ENCODE peak calls at places on chromosomes 2 and 18, in four cellular contexts. One of them, this sample, is unnamed. For H3K4me1, the result is how much of the 10 kb centered on the place peaks cover.

GRCh38 chr2:53422979-53423378 is 344.6 kb upstream of the CHAC2 start:
- DNase-seq in cardiac muscle cell: peak
- DNase-seq in heart left ventricle: no peak
- DNase-seq in left ventricle myocardium inferior: no peak
- DNase-seq in this sample: peak

GRCh38 chr2:151616760-151617339 is 117.4 kb downstream of the NEB start:
- DNase-seq in cardiac muscle cell: no peak
- DNase-seq in heart left ventricle: no peak
- DNase-seq in left ventricle myocardium inferior: no peak
- DNase-seq in this sample: no peak

GRCh38 chr2:212402316-212402715 is 136.3 kb downstream of the ERBB4 start:
- DNase-seq in cardiac muscle cell: no peak
- DNase-seq in heart left ventricle: no peak
- DNase-seq in left ventricle myocardium inferior: no peak
- DNase-seq in this sample: no peak

GRCh38 chr18:62621546-62621945 is 93.8 kb upstream of the PHLPP1 start:
- DNase-seq in cardiac muscle cell: peak
- DNase-seq in heart left ventricle: peak
- DNase-seq in left ventricle myocardium inferior: peak
- DNase-seq in this sample: no peak

GRCh38 chr2:170227467-170228075 is 49.6 kb downstream of the MYO3B start:
- DNase-seq in cardiac muscle cell: no peak
- DNase-seq in heart left ventricle: no peak
- DNase-seq in left ventricle myocardium inferior: no peak
- DNase-seq in this sample: no peak

GRCh38 chr2:15050483-15050882 is 418.0 kb downstream of the LRATD1 start:
- DNase-seq in cardiac muscle cell: no peak
- DNase-seq in heart left ventricle: no peak
- DNase-seq in left ventricle myocardium inferior: no peak
- DNase-seq in this sample: no peak

GRCh38 chr2:64525323-64525625 is 1.1 kb downstream of the AFTPH start:
- DNase-seq in cardiac muscle cell: peak
- DNase-seq in heart left ventricle: no peak
- DNase-seq in left ventricle myocardium inferior: no peak
- DNase-seq in this sample: no peak

GRCh38 chr2:120758181-120759048 is 22.7 kb downstream of the GLI2 start:
- DNase-seq in cardiac muscle cell: peak
- DNase-seq in heart left ventricle: peak
- DNase-seq in left ventricle myocardium inferior: peak
- DNase-seq in this sample: no peak

GRCh38 chr2:232485757-232486557 is 1.7 kb downstream of the ECEL1 start:
- DNase-seq in cardiac muscle cell: no peak
- DNase-seq in heart left ventricle: no peak
- DNase-seq in left ventricle myocardium inferior: peak
- DNase-seq in this sample: no peak

GRCh38 chr2:43302311-43303051 is 76.1 kb upstream of the ZFP36L2 start:
- DNase-seq in cardiac muscle cell: no peak
- DNase-seq in heart left ventricle: no peak
- DNase-seq in left ventricle myocardium inferior: no peak
- DNase-seq in this sample: peak

GRCh38 chr2:168849610-168850009 is 40.6 kb downstream of the SPC25 start:
- DNase-seq in cardiac muscle cell: peak
- DNase-seq in heart left ventricle: no peak
- DNase-seq in left ventricle myocardium inferior: peak
- DNase-seq in this sample: peak

GRCh38 chr2:217802876-217803638 is 199.7 kb downstream of the TNS1 start:
- DNase-seq in cardiac muscle cell: no peak
- DNase-seq in heart left ventricle: peak
- DNase-seq in left ventricle myocardium inferior: no peak
- DNase-seq in this sample: no peak

GRCh38 chr2:47345584-47345913 is 57.4 kb upstream of the MSH2 start:
- DNase-seq in cardiac muscle cell: no peak
- DNase-seq in heart left ventricle: no peak
- DNase-seq in left ventricle myocardium inferior: no peak
- DNase-seq in this sample: no peak

GRCh38 chr18:49861659-49862058 is 48.3 kb upstream of the ACAA2 start:
- DNase-seq in cardiac muscle cell: no peak
- DNase-seq in heart left ventricle: no peak
- DNase-seq in left ventricle myocardium inferior: no peak
- DNase-seq in this sample: no peak

GRCh38 chr2:196660264-196660663 is 20.7 kb downstream of the CCDC150 start:
- DNase-seq in cardiac muscle cell: peak
- DNase-seq in heart left ventricle: no peak
- DNase-seq in left ventricle myocardium inferior: no peak
- DNase-seq in this sample: no peak

GRCh38 chr18:33560686-33561370 is 17.2 kb upstream of the ASXL3 start:
- DNase-seq in cardiac muscle cell: peak
- DNase-seq in heart left ventricle: no peak
- DNase-seq in left ventricle myocardium inferior: no peak
- DNase-seq in this sample: no peak

GRCh38 chr18:44788334-44788733 is 107.6 kb downstream of the SETBP1 start:
- DNase-seq in cardiac muscle cell: no peak
- DNase-seq in heart left ventricle: no peak
- DNase-seq in left ventricle myocardium inferior: no peak
- DNase-seq in this sample: no peak

GRCh38 chr2:134715932-134716643 is 2.7 kb downstream of the TMEM163 start:
- DNase-seq in cardiac muscle cell: no peak
- DNase-seq in heart left ventricle: no peak
- DNase-seq in left ventricle myocardium inferior: no peak
- DNase-seq in this sample: no peak

GRCh38 chr2:216743781-216744180 is 48.4 kb upstream of the IGFBP5 start:
- DNase-seq in cardiac muscle cell: no peak
- DNase-seq in heart left ventricle: no peak
- DNase-seq in left ventricle myocardium inferior: no peak
- DNase-seq in this sample: no peak

GRCh38 chr2:190948671-190949070 is 65.3 kb downstream of the STAT1 start:
- DNase-seq in cardiac muscle cell: peak
- DNase-seq in heart left ventricle: no peak
- DNase-seq in left ventricle myocardium inferior: no peak
- DNase-seq in this sample: no peak

GRCh38 chr2:1499033-1499795 is 86.0 kb downstream of the TPO start:
- DNase-seq in cardiac muscle cell: no peak
- DNase-seq in heart left ventricle: no peak
- DNase-seq in left ventricle myocardium inferior: no peak
- DNase-seq in this sample: peak

GRCh38 chr2:96870631-96871255 is 863 bp upstream of the SEMA4C start:
- DNase-seq in cardiac muscle cell: no peak
- DNase-seq in heart left ventricle: no peak
- DNase-seq in left ventricle myocardium inferior: no peak
- DNase-seq in this sample: peak

GRCh38 chr18:55779461-55779710 is 191.4 kb upstream of the TCF4 start:
- DNase-seq in cardiac muscle cell: no peak
- DNase-seq in heart left ventricle: peak
- DNase-seq in left ventricle myocardium inferior: peak
- DNase-seq in this sample: peak

GRCh38 chr2:120510751-120511395 is 164.9 kb downstream of the INHBB start:
- DNase-seq in cardiac muscle cell: no peak
- DNase-seq in heart left ventricle: no peak
- DNase-seq in left ventricle myocardium inferior: no peak
- DNase-seq in this sample: no peak

GRCh38 chr2:226023383-226023782 is 623.9 kb downstream of the NYAP2 start:
- DNase-seq in cardiac muscle cell: no peak
- DNase-seq in heart left ventricle: no peak
- DNase-seq in left ventricle myocardium inferior: no peak
- DNase-seq in this sample: no peak

GRCh38 chr2:64045938-64046337 is 26.7 kb upstream of the VPS54 start:
- DNase-seq in cardiac muscle cell: no peak
- DNase-seq in heart left ventricle: no peak
- DNase-seq in left ventricle myocardium inferior: no peak
- DNase-seq in this sample: no peak

GRCh38 chr2:233821196-233821595 is 33.1 kb downstream of the HJURP start:
- DNase-seq in cardiac muscle cell: no peak
- DNase-seq in heart left ventricle: no peak
- DNase-seq in left ventricle myocardium inferior: no peak
- DNase-seq in this sample: no peak
- H3K4me1 ChIP-seq in cardiac muscle cell: under half
- H3K4me1 ChIP-seq in heart left ventricle: under half
- H3K4me1 ChIP-seq in left ventricle myocardium inferior: under half
- H3K4me1 ChIP-seq in this sample: under half

DNA sequence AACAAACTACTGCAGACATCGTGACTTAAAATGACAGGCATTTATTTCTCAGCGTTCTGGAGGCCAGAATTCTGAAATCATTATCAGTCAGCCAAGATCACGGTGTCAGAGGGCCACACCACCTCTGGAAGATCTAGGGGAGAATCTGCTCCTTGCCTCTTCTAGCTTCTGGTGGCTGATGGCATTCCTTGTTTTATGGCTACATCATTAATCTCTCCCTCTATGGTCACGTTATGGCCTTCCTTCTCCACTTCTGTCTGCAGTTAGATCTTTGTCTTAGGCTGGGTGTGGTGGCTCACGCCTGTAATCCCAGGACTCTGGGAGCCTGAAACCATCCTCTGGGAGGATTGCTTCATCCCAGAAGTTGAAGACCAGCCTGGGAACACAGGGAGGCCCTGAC is 8.3 kb downstream of the LCLAT1 start:
- DNase-seq in cardiac muscle cell: no peak
- DNase-seq in heart left ventricle: no peak
- DNase-seq in left ventricle myocardium inferior: no peak
- DNase-seq in this sample: no peak
- H3K27ac ChIP-seq in cardiac muscle cell: no peak
- H3K27ac ChIP-seq in heart left ventricle: no peak
- H3K27ac ChIP-seq in left ventricle myocardium inferior: peak
- H3K27ac ChIP-seq in this sample: no peak

GRCh38 chr2:50491541-50492114 is 540.3 kb downstream of the NRXN1 start:
- DNase-seq in cardiac muscle cell: peak
- DNase-seq in heart left ventricle: no peak
- DNase-seq in left ventricle myocardium inferior: no peak
- DNase-seq in this sample: peak
- TF ChIP-seq CTCF in cardiac muscle cell: peak
- TF ChIP-seq CTCF in heart left ventricle: peak
- TF ChIP-seq CTCF in left ventricle myocardium inferior: peak
- TF ChIP-seq CTCF in this sample: peak

GRCh38 chr2:235659767-235660322 is 166.0 kb downstream of the AGAP1 start:
- DNase-seq in cardiac muscle cell: peak
- DNase-seq in heart left ventricle: no peak
- DNase-seq in left ventricle myocardium inferior: no peak
- DNase-seq in this sample: no peak
- H3K4me1 ChIP-seq in cardiac muscle cell: under half
- H3K4me1 ChIP-seq in heart left ventricle: under half
- H3K4me1 ChIP-seq in left ventricle myocardium inferior: under half
- H3K4me1 ChIP-seq in this sample: under half

DNA sequence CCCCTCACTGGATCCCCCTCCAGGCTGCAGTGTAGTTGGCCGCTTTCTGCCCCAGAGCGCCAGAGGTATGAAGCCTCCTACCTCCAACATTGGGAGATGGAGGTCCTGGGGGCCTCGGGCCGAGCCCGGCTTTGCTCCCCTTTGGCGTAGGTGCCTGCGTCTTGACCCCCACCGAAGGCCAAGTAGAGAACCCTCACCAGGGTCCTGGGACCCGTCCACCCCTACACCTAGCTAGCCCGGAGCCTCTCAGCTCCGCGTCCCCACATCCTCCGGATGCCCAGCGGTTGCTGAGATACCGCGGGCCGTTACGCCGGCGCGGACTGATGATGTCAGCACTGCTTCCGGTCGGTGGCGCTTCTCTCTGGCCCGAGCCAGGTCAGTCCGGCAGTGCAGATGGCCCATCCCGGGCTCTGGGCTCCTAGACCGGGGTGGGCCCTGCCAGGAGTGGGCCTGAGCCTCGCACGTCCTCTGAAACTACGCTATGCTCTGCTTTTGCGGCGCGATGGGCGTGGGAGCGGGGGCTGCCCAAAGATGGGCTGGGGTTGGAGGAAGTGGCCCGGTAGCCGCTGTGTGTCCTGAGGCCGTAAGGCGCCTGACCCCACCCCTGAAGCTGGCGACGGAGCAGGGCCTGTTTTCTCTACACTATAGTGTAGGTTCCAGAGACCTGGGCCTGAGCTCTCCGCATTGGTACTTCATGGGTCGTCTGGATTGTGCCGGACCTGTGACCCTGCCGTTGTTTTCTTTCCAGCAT is at the start of the genes GLB1L and STK16:
- DNase-seq in cardiac muscle cell: peak
- DNase-seq in heart left ventricle: peak
- DNase-seq in left ventricle myocardium inferior: peak
- DNase-seq in this sample: peak
- H3K27ac ChIP-seq in cardiac muscle cell: peak
- H3K27ac ChIP-seq in heart left ventricle: peak
- H3K27ac ChIP-seq in left ventricle myocardium inferior: peak
- H3K27ac ChIP-seq in this sample: peak

GRCh38 chr18:74573053-74573452 is 24.6 kb upstream of the ZNF407 start:
- DNase-seq in cardiac muscle cell: no peak
- DNase-seq in heart left ventricle: no peak
- DNase-seq in left ventricle myocardium inferior: no peak
- DNase-seq in this sample: no peak
- TF ChIP-seq CTCF in cardiac muscle cell: no peak
- TF ChIP-seq CTCF in heart left ventricle: no peak
- TF ChIP-seq CTCF in left ventricle myocardium inferior: no peak
- TF ChIP-seq CTCF in this sample: no peak

DNA sequence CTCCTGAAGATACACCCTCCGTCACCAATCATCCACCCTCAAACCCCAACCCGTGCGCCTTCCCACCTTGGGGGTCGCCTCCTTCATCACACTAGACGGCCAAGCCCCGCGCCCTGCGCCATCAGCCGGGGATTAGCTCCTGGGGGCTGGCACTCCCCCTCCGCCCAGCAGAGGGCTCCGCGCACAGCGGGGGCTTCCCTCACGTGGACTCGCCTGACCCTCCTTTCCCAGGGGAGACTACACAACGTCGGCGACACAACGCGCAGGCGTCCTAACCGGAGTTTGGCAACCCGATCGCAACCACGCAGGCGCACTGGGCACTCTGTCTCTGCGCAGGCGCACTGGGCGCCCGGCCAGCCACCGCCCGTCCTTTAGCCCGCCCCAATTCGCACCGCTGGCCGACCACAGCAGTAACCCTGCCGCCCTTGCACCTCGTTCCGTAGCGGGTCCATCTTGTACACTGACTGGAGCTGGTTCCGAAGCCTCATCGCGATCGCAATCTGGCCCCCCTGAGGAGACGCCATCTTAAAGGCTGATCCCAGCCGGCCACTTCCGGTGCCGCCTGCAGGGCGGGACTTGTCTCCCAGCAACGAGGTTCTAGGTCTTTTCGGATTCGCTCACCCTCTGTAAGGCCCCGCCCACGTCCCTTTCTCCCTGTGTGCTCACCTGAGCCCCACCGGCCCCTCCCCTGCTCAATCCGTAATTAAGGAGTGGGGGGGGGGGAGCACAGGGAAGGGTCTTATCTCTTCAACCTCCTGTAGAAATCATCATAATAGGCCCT is at the start of gene PCGF1:
- DNase-seq in cardiac muscle cell: peak
- DNase-seq in heart left ventricle: peak
- DNase-seq in left ventricle myocardium inferior: peak
- DNase-seq in this sample: peak
- H3K4me1 ChIP-seq in cardiac muscle cell: under half
- H3K4me1 ChIP-seq in heart left ventricle: half or more
- H3K4me1 ChIP-seq in left ventricle myocardium inferior: half or more
- H3K4me1 ChIP-seq in this sample: under half

DNA sequence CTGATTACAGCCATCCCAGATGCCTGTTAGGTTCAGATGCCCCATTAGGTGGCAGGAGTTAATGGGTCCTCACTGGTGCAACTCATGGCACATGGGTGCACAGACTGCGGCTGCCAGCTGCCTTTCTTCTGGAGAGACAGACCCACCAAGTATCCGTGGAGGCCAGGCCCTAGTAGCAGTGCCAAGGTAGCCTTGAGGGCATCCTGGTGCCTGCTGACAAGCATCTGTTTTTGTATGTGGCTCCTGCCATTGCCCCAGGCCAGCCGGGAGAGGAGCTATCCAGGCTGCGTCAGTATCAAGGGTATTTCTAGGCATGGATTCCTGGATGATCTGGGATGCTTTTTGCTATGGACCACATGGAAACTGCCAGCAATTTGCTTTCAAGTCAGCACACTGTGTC is 815.2 kb upstream of the RAB6C start:
- DNase-seq in cardiac muscle cell: no peak
- DNase-seq in heart left ventricle: no peak
- DNase-seq in left ventricle myocardium inferior: no peak
- DNase-seq in this sample: no peak
- H3K27ac ChIP-seq in cardiac muscle cell: no peak
- H3K27ac ChIP-seq in heart left ventricle: no peak
- H3K27ac ChIP-seq in left ventricle myocardium inferior: no peak
- H3K27ac ChIP-seq in this sample: no peak

This sample was measured in thyroid gland.